ENCODE peak calls at places on chromosome X, in six cellular contexts. One of them, this sample, is unnamed.

GRCh38 chrX:134459683-134460004 is 321 bp upstream of the HPRT1 start:
- DNase-seq in aorta: no peak
- DNase-seq in suprapubic skin: no peak
- DNase-seq in ovary: no peak
- DNase-seq in M059J: peak; percentile 57
- DNase-seq in Kasumi-1: peak; percentile 13
- DNase-seq in this sample: peak; percentile 11

GRCh38 chrX:10265775-10266174 is 109.0 kb downstream of the CLCN4 start:
- DNase-seq in suprapubic skin: no peak
- DNase-seq in ovary: no peak
- DNase-seq in M059J: no peak
- DNase-seq in aorta: no peak
- DNase-seq in Kasumi-1: no peak
- DNase-seq in this sample: no peak

GRCh38 chrX:38940547-38940946 is 139.3 kb downstream of the MID1IP1 start:
- DNase-seq in Kasumi-1: no peak
- DNase-seq in suprapubic skin: no peak
- DNase-seq in aorta: no peak
- DNase-seq in M059J: no peak
- DNase-seq in ovary: no peak
- DNase-seq in this sample: no peak

GRCh38 chrX:133399411-133399810 is 15.9 kb downstream of the GPC4 start:
- DNase-seq in M059J: no peak
- DNase-seq in aorta: no peak
- DNase-seq in suprapubic skin: no peak
- DNase-seq in ovary: no peak
- DNase-seq in Kasumi-1: no peak
- DNase-seq in this sample: no peak

GRCh38 chrX:154051210-154051810 is 31.6 kb upstream of the IRAK1 start:
- DNase-seq in suprapubic skin: peak; percentile 81
- DNase-seq in ovary: peak; percentile 86
- DNase-seq in M059J: peak; percentile 62
- DNase-seq in Kasumi-1: peak; percentile 37
- DNase-seq in aorta: no peak
- DNase-seq in this sample: peak; percentile 77

GRCh38 chrX:95056901-95057300 is 1382.9 kb downstream of the FAM133A start:
- DNase-seq in Kasumi-1: no peak
- DNase-seq in aorta: no peak
- DNase-seq in suprapubic skin: no peak
- DNase-seq in ovary: no peak
- DNase-seq in M059J: peak; percentile 55
- DNase-seq in this sample: peak; percentile 22

GRCh38 chrX:20530319-20530979 is 263.7 kb upstream of the RPS6KA3 start:
- DNase-seq in M059J: peak; percentile 54
- DNase-seq in aorta: no peak
- DNase-seq in suprapubic skin: peak; percentile 69
- DNase-seq in ovary: peak; percentile 60
- DNase-seq in Kasumi-1: peak; percentile 19
- DNase-seq in this sample: peak; percentile 54

GRCh38 chrX:95762716-95763115 is 921.9 kb upstream of the DIAPH2 start:
- DNase-seq in M059J: no peak
- DNase-seq in aorta: no peak
- DNase-seq in Kasumi-1: peak; percentile 20
- DNase-seq in suprapubic skin: no peak
- DNase-seq in ovary: no peak
- DNase-seq in this sample: no peak

GRCh38 chrX:145552643-145553042 is 265.0 kb upstream of the SLITRK2 start:
- DNase-seq in ovary: no peak
- DNase-seq in aorta: no peak
- DNase-seq in Kasumi-1: no peak
- DNase-seq in suprapubic skin: no peak
- DNase-seq in M059J: no peak
- DNase-seq in this sample: no peak

GRCh38 chrX:45806410-45807121 is 605.9 kb upstream of the DIPK2B start:
- DNase-seq in Kasumi-1: no peak
- DNase-seq in M059J: peak; percentile 95
- DNase-seq in aorta: no peak
- DNase-seq in suprapubic skin: no peak
- DNase-seq in ovary: peak; percentile 21
- DNase-seq in this sample: no peak

GRCh38 chrX:149910178-149910695 is 19.1 kb upstream of the HSFX4 start:
- DNase-seq in suprapubic skin: no peak
- DNase-seq in aorta: no peak
- DNase-seq in ovary: no peak
- DNase-seq in Kasumi-1: no peak
- DNase-seq in M059J: peak; percentile 1
- DNase-seq in this sample: no peak

GRCh38 chrX:141791856-141792255 is 46.3 kb upstream of the MAGEC3 start:
- DNase-seq in M059J: peak; percentile 6
- DNase-seq in suprapubic skin: no peak
- DNase-seq in Kasumi-1: no peak
- DNase-seq in ovary: no peak
- DNase-seq in aorta: no peak
- DNase-seq in this sample: no peak

GRCh38 chrX:7435822-7436221 is 287.9 kb upstream of the PUDP start:
- DNase-seq in suprapubic skin: no peak
- DNase-seq in Kasumi-1: no peak
- DNase-seq in ovary: no peak
- DNase-seq in M059J: no peak
- DNase-seq in aorta: no peak
- DNase-seq in this sample: no peak

GRCh38 chrX:55742649-55743048 is 25.1 kb downstream of the RRAGB start:
- DNase-seq in aorta: no peak
- DNase-seq in ovary: no peak
- DNase-seq in M059J: peak; percentile 11
- DNase-seq in suprapubic skin: no peak
- DNase-seq in Kasumi-1: no peak
- DNase-seq in this sample: no peak

GRCh38 chrX:79556750-79557149 is 189.6 kb upstream of the ITM2A start:
- DNase-seq in M059J: no peak
- DNase-seq in aorta: no peak
- DNase-seq in Kasumi-1: peak; percentile 12
- DNase-seq in suprapubic skin: no peak
- DNase-seq in ovary: no peak
- DNase-seq in this sample: no peak

GRCh38 chrX:130295519-130296314 is 27.0 kb upstream of the ZNF280C start:
- DNase-seq in ovary: no peak
- DNase-seq in Kasumi-1: no peak
- DNase-seq in aorta: no peak
- DNase-seq in M059J: no peak
- DNase-seq in suprapubic skin: no peak
- DNase-seq in this sample: peak; percentile 14

GRCh38 chrX:124426824-124427223 is 80.5 kb downstream of the SH2D1A start:
- DNase-seq in aorta: no peak
- DNase-seq in ovary: no peak
- DNase-seq in Kasumi-1: no peak
- DNase-seq in suprapubic skin: no peak
- DNase-seq in M059J: no peak
- DNase-seq in this sample: no peak

This sample was measured in RPMI8226.